ENCODE peak calls at places on chromosomes 12 and 14, in four cellular contexts. One of them, this sample, is unnamed.

GRCh38 chr12:120006248-120006975 is 17.4 kb downstream of the BICDL1 start:
- DNase-seq in GM12878: no peak
- DNase-seq in K562: no peak
- DNase-seq in HL-60: no peak
- DNase-seq in this sample: no peak

GRCh38 chr12:109650808-109651207 is 62.8 kb upstream of the FAM222A start:
- DNase-seq in HL-60: no peak
- DNase-seq in GM12878: no peak
- DNase-seq in K562: no peak
- DNase-seq in this sample: no peak

GRCh38 chr12:53499261-53500118 is at the start of gene MAP3K12:
- DNase-seq in GM12878: no peak
- DNase-seq in K562: peak; percentile 47
- DNase-seq in HL-60: peak; percentile 47
- DNase-seq in this sample: no peak

GRCh38 chr12:45464699-45465098 is 248.8 kb downstream of the ANO6 start:
- DNase-seq in GM12878: no peak
- DNase-seq in K562: no peak
- DNase-seq in HL-60: no peak
- DNase-seq in this sample: no peak

GRCh38 chr12:114407034-114407420 is 1.1 kb upstream of the TBX5 start:
- DNase-seq in K562: no peak
- DNase-seq in GM12878: no peak
- DNase-seq in HL-60: no peak
- DNase-seq in this sample: no peak

GRCh38 chr12:80241576-80242273 is 142.4 kb downstream of the OTOGL start:
- DNase-seq in HL-60: no peak
- DNase-seq in K562: no peak
- DNase-seq in GM12878: no peak
- DNase-seq in this sample: no peak

GRCh38 chr12:65935906-65936528 is 111.7 kb downstream of the HMGA2 start:
- DNase-seq in HL-60: no peak
- DNase-seq in K562: no peak
- DNase-seq in GM12878: no peak
- DNase-seq in this sample: no peak

GRCh38 chr12:59077153-59077930 is 157.0 kb upstream of the LRIG3 start:
- DNase-seq in K562: no peak
- DNase-seq in HL-60: no peak
- DNase-seq in GM12878: no peak
- DNase-seq in this sample: no peak

GRCh38 chr12:54749191-54749818 is 101.1 kb upstream of the DCD start:
- DNase-seq in GM12878: peak; percentile 5
- DNase-seq in K562: peak; percentile 31
- DNase-seq in HL-60: peak; percentile 36
- DNase-seq in this sample: no peak

GRCh38 chr12:8031872-8032241 is 659 bp upstream of the FOXJ2 start:
- DNase-seq in K562: no peak
- DNase-seq in HL-60: no peak
- DNase-seq in GM12878: no peak
- DNase-seq in this sample: no peak

GRCh38 chr12:68007023-68007422 is 17.8 kb downstream of the IFNG-AS1 start:
- DNase-seq in K562: no peak
- DNase-seq in GM12878: no peak
- DNase-seq in HL-60: no peak
- DNase-seq in this sample: no peak

GRCh38 chr12:106767954-106768501 is 6.5 kb upstream of the RIC8B start:
- DNase-seq in GM12878: no peak
- DNase-seq in HL-60: no peak
- DNase-seq in K562: no peak
- DNase-seq in this sample: no peak

GRCh38 chr14:52032196-52032865 is 36.5 kb downstream of the NID2 start:
- DNase-seq in GM12878: no peak
- DNase-seq in K562: no peak
- DNase-seq in HL-60: no peak
- DNase-seq in this sample: no peak

GRCh38 chr14:61577506-61577931 is 117.8 kb upstream of the HIF1A start:
- DNase-seq in GM12878: no peak
- DNase-seq in K562: no peak
- DNase-seq in HL-60: no peak
- DNase-seq in this sample: no peak

GRCh38 chr12:30043151-30043550 is 259.4 kb upstream of the TMTC1 start:
- DNase-seq in GM12878: no peak
- DNase-seq in HL-60: no peak
- DNase-seq in K562: no peak
- DNase-seq in this sample: no peak

GRCh38 chr12:33012226-33012625 is 115.6 kb upstream of the PKP2 start:
- DNase-seq in K562: no peak
- DNase-seq in HL-60: no peak
- DNase-seq in GM12878: no peak
- DNase-seq in this sample: no peak

GRCh38 chr14:55846852-55847471 is 267.0 kb downstream of the KTN1 start:
- DNase-seq in GM12878: no peak
- DNase-seq in HL-60: no peak
- DNase-seq in K562: no peak
- DNase-seq in this sample: no peak

GRCh38 chr12:10989107-10989506 is 2.4 kb upstream of the TAS2R50 start:
- DNase-seq in GM12878: no peak
- DNase-seq in K562: no peak
- DNase-seq in HL-60: no peak
- DNase-seq in this sample: no peak

GRCh38 chr14:103296007-103296406 is 38.0 kb upstream of the EIF5 start:
- DNase-seq in GM12878: no peak
- DNase-seq in K562: no peak
- DNase-seq in HL-60: no peak
- DNase-seq in this sample: no peak

GRCh38 chr12:27385756-27386155 is 53.1 kb downstream of the BMAL2 start:
- DNase-seq in HL-60: no peak
- DNase-seq in K562: no peak
- DNase-seq in GM12878: no peak
- DNase-seq in this sample: no peak

GRCh38 chr12:49827351-49828099 is 688 bp downstream of the NCKAP5L start:
- DNase-seq in GM12878: no peak
- DNase-seq in K562: peak; percentile 90
- DNase-seq in HL-60: peak; percentile 24
- DNase-seq in this sample: peak; percentile 59

GRCh38 chr14:102911991-102912761 is 10.3 kb upstream of the AMN start:
- DNase-seq in HL-60: no peak
- DNase-seq in K562: no peak
- DNase-seq in GM12878: no peak
- DNase-seq in this sample: peak; percentile 18

GRCh38 chr12:10584415-10584814 is 29.0 kb downstream of the MAGOHB start:
- DNase-seq in HL-60: no peak
- DNase-seq in K562: no peak
- DNase-seq in GM12878: no peak
- DNase-seq in this sample: no peak

GRCh38 chr12:88167384-88167783 is 25.3 kb downstream of the TMTC3 start:
- DNase-seq in HL-60: no peak
- DNase-seq in K562: no peak
- DNase-seq in GM12878: no peak
- DNase-seq in this sample: no peak

GRCh38 chr12:78580296-78580695 is 284.3 kb upstream of the SYT1 start:
- DNase-seq in HL-60: no peak
- DNase-seq in K562: no peak
- DNase-seq in GM12878: no peak
- DNase-seq in this sample: no peak

GRCh38 chr12:32891956-32892355 is 4.6 kb downstream of the PKP2 start:
- DNase-seq in HL-60: no peak
- DNase-seq in K562: no peak
- DNase-seq in GM12878: no peak
- DNase-seq in this sample: no peak

GRCh38 chr14:100342195-100342594 is 19.1 kb downstream of the SLC25A47 start:
- DNase-seq in GM12878: no peak
- DNase-seq in K562: no peak
- DNase-seq in HL-60: no peak
- DNase-seq in this sample: no peak

GRCh38 chr12:20370001-20370381 is 1.7 kb downstream of the PDE3A start:
- DNase-seq in HL-60: no peak
- DNase-seq in K562: no peak
- DNase-seq in GM12878: no peak
- DNase-seq in this sample: no peak

GRCh38 chr12:112971248-112971647 is 7.1 kb upstream of the OAS2 start:
- DNase-seq in GM12878: no peak
- DNase-seq in K562: no peak
- DNase-seq in HL-60: no peak
- DNase-seq in this sample: no peak

GRCh38 chr14:34111505-34111904 is 160.6 kb upstream of the EGLN3 start:
- DNase-seq in HL-60: no peak
- DNase-seq in GM12878: no peak
- DNase-seq in K562: no peak
- DNase-seq in this sample: no peak

DNA sequence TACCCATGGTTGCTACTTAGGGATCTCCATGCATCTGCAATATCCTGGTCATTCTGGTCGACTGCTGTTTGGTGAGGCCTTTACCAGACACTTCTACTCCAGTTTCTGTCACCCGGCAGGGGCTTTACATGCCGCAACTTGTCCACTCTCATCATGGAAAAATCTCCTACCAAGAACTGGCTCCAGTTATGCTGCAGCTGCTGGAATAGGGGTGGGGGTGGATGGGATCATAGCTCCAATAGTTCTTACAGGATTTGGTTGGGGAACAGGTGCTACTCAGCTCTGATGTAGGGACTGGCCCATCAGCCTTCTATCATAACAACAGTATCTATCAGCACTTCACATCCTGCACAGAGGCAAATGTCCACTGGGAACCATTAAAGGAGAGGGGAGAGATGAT is 51.6 kb downstream of the SPTB start:
- DNase-seq in HL-60: no peak
- DNase-seq in GM12878: no peak
- DNase-seq in K562: no peak
- DNase-seq in this sample: no peak
- TF ChIP-seq SPI1 in HL-60: no peak
- TF ChIP-seq SPI1 in GM12878: no peak
- TF ChIP-seq SPI1 in K562: no peak
- TF ChIP-seq SPI1 in this sample: no peak

GRCh38 chr12:132582058-132582420 is 28.3 kb downstream of the LRCOL1 start:
- DNase-seq in HL-60: no peak
- DNase-seq in GM12878: no peak
- DNase-seq in K562: no peak
- DNase-seq in this sample: no peak
- TF ChIP-seq POLR2AphosphoS5 in HL-60: no peak
- TF ChIP-seq POLR2AphosphoS5 in GM12878: no peak
- TF ChIP-seq POLR2AphosphoS5 in K562: no peak
- TF ChIP-seq POLR2AphosphoS5 in this sample: no peak

DNA sequence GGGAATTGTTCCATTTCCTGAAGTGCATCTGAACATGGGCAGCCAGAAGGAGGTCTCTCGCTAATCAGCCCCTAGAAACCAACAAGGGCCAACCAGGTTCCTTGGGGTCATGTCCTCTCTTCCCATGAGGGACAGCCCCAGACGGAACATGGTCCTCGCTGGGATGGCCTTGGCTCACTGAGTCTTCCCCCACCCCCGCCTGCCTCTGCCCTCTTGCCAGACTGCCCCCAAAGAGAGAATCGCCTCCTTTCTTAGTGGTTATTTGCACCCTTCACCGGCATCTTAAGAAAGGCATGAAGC is 36.4 kb downstream of the CD9 start:
- DNase-seq in GM12878: no peak
- DNase-seq in HL-60: no peak
- DNase-seq in K562: no peak
- DNase-seq in this sample: no peak
- TF ChIP-seq SPI1 in GM12878: no peak
- TF ChIP-seq SPI1 in HL-60: no peak
- TF ChIP-seq SPI1 in K562: no peak
- TF ChIP-seq SPI1 in this sample: no peak

GRCh38 chr12:15910468-15910863 is 666 bp upstream of the DERA start:
- DNase-seq in HL-60: no peak
- DNase-seq in K562: no peak
- DNase-seq in GM12878: no peak
- DNase-seq in this sample: no peak

DNA sequence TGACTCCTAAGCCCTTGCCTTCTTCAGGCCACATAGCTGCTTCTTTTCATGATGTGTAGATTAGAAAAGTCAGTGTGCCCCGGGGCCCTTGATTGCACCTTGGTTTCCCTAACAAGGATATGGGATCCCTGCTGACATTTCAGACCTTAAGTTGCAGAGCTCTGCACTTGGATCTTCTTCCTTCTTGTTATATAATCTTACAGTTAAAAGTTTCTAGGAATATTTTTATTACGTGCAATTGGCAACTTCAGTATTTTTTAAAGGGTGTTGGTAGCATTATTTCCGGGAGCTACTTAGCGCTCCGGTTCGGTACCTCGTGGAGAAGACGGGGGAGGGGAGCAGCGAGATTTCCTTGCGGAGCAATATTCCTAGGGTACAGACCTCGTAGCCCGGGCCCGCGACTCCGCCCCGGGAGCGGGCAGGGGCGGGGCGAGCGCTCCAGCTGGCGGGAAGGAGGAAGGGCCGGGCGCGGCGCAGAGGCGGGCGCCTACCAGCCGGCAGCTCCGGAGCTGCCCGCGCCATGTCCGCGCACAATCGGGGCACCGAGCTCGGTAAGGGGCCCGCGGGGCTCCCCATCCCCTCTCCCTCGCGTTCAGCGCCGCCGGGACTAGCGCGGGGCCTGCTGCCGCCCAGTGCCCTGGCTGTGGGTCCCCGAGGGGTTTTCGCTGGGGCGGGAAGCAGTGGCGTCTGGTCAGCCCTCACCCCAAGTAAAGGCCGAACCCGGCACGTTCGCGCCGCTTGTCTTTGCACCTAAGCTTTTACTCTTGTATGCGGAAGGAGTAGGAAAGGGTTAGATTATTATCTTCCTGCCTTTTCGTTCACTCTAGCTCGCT is at the start of gene DERA:
- DNase-seq in K562: peak; percentile 63
- DNase-seq in GM12878: no peak
- DNase-seq in HL-60: peak; percentile 73
- DNase-seq in this sample: peak; percentile 44
- TF ChIP-seq POLR2AphosphoS5 in K562: no peak
- TF ChIP-seq POLR2AphosphoS5 in GM12878: peak; percentile 75
- TF ChIP-seq POLR2AphosphoS5 in HL-60: peak; percentile 85
- TF ChIP-seq POLR2AphosphoS5 in this sample: peak; percentile 35

This sample was measured in GM12891.